ENCODE peak calls at places on chromosomes 7 and 10, in ten cellular contexts. One of them, this sample, is unnamed.
A peak's percentile ranks its signal among the peaks of the same experiment; 100 is the strongest.

GRCh38 chr10:61356342-61356741 is 96.8 kb downstream of the TMEM26 start:
- DNase-seq in fibroblast of pulmonary artery: peak; percentile 10
- DNase-seq in stimulated activated CD8-positive, alpha-beta memory T cell treated with anti-CD3 and anti-CD28 coated beads, Interleukin-7, amount 100 ng/mL, for 24 hours: no peak
- DNase-seq in D341Med: no peak
- DNase-seq in activated gamma-delta T cell treated with anti-CD3 and anti-CD28 coated beads, Interleukin-2, amount 50 U/mL, for 16 hours: no peak
- DNase-seq in AG20443: no peak
- DNase-seq in colonic mucosa: no peak
- DNase-seq in cardiac fibroblast: peak; percentile 42
- DNase-seq in aorta: no peak
- DNase-seq in HEK293T: no peak
- DNase-seq in this sample: peak; percentile 41

GRCh38 chr10:132663666-132664365 is 122.1 kb downstream of the NKX6-2 start:
- DNase-seq in fibroblast of pulmonary artery: no peak
- DNase-seq in stimulated activated CD8-positive, alpha-beta memory T cell treated with anti-CD3 and anti-CD28 coated beads, Interleukin-7, amount 100 ng/mL, for 24 hours: no peak
- DNase-seq in D341Med: no peak
- DNase-seq in activated gamma-delta T cell treated with anti-CD3 and anti-CD28 coated beads, Interleukin-2, amount 50 U/mL, for 16 hours: no peak
- DNase-seq in AG20443: no peak
- DNase-seq in colonic mucosa: no peak
- DNase-seq in cardiac fibroblast: no peak
- DNase-seq in aorta: no peak
- DNase-seq in HEK293T: no peak
- DNase-seq in this sample: no peak

GRCh38 chr7:74449809-74450397 is 3.8 kb upstream of the GTF2IRD1 start:
- DNase-seq in fibroblast of pulmonary artery: peak; percentile 68
- DNase-seq in stimulated activated CD8-positive, alpha-beta memory T cell treated with anti-CD3 and anti-CD28 coated beads, Interleukin-7, amount 100 ng/mL, for 24 hours: peak; percentile 47
- DNase-seq in D341Med: peak; percentile 80
- DNase-seq in activated gamma-delta T cell treated with anti-CD3 and anti-CD28 coated beads, Interleukin-2, amount 50 U/mL, for 16 hours: peak; percentile 56
- DNase-seq in AG20443: peak; percentile 87
- DNase-seq in colonic mucosa: peak; percentile 83
- DNase-seq in cardiac fibroblast: peak; percentile 68
- DNase-seq in aorta: peak; percentile 55
- DNase-seq in HEK293T: peak; percentile 81
- DNase-seq in this sample: peak; percentile 58

GRCh38 chr10:128087884-128088695 is 38.1 kb downstream of the MKI67 start:
- DNase-seq in fibroblast of pulmonary artery: no peak
- DNase-seq in stimulated activated CD8-positive, alpha-beta memory T cell treated with anti-CD3 and anti-CD28 coated beads, Interleukin-7, amount 100 ng/mL, for 24 hours: no peak
- DNase-seq in D341Med: peak; percentile 36
- DNase-seq in activated gamma-delta T cell treated with anti-CD3 and anti-CD28 coated beads, Interleukin-2, amount 50 U/mL, for 16 hours: no peak
- DNase-seq in AG20443: no peak
- DNase-seq in colonic mucosa: no peak
- DNase-seq in cardiac fibroblast: no peak
- DNase-seq in aorta: no peak
- DNase-seq in HEK293T: peak; percentile 45
- DNase-seq in this sample: no peak

GRCh38 chr7:81002471-81002870 is 83.6 kb upstream of the SEMA3C start:
- DNase-seq in fibroblast of pulmonary artery: no peak
- DNase-seq in stimulated activated CD8-positive, alpha-beta memory T cell treated with anti-CD3 and anti-CD28 coated beads, Interleukin-7, amount 100 ng/mL, for 24 hours: no peak
- DNase-seq in D341Med: no peak
- DNase-seq in activated gamma-delta T cell treated with anti-CD3 and anti-CD28 coated beads, Interleukin-2, amount 50 U/mL, for 16 hours: no peak
- DNase-seq in AG20443: no peak
- DNase-seq in colonic mucosa: no peak
- DNase-seq in cardiac fibroblast: no peak
- DNase-seq in aorta: no peak
- DNase-seq in HEK293T: no peak
- DNase-seq in this sample: no peak

GRCh38 chr10:131203456-131204357 is 107.8 kb downstream of the TCERG1L start:
- DNase-seq in fibroblast of pulmonary artery: no peak
- DNase-seq in stimulated activated CD8-positive, alpha-beta memory T cell treated with anti-CD3 and anti-CD28 coated beads, Interleukin-7, amount 100 ng/mL, for 24 hours: no peak
- DNase-seq in D341Med: no peak
- DNase-seq in activated gamma-delta T cell treated with anti-CD3 and anti-CD28 coated beads, Interleukin-2, amount 50 U/mL, for 16 hours: no peak
- DNase-seq in AG20443: no peak
- DNase-seq in colonic mucosa: no peak
- DNase-seq in cardiac fibroblast: no peak
- DNase-seq in aorta: no peak
- DNase-seq in HEK293T: no peak
- DNase-seq in this sample: no peak

GRCh38 chr10:78690354-78691111 is 378.2 kb upstream of the ZMIZ1 start:
- DNase-seq in fibroblast of pulmonary artery: no peak
- DNase-seq in stimulated activated CD8-positive, alpha-beta memory T cell treated with anti-CD3 and anti-CD28 coated beads, Interleukin-7, amount 100 ng/mL, for 24 hours: no peak
- DNase-seq in D341Med: no peak
- DNase-seq in activated gamma-delta T cell treated with anti-CD3 and anti-CD28 coated beads, Interleukin-2, amount 50 U/mL, for 16 hours: no peak
- DNase-seq in AG20443: no peak
- DNase-seq in colonic mucosa: no peak
- DNase-seq in cardiac fibroblast: no peak
- DNase-seq in aorta: no peak
- DNase-seq in HEK293T: no peak
- DNase-seq in this sample: no peak

GRCh38 chr10:2897619-2898508 is 169.5 kb upstream of the PFKP start:
- DNase-seq in fibroblast of pulmonary artery: peak; percentile 7
- DNase-seq in stimulated activated CD8-positive, alpha-beta memory T cell treated with anti-CD3 and anti-CD28 coated beads, Interleukin-7, amount 100 ng/mL, for 24 hours: no peak
- DNase-seq in D341Med: no peak
- DNase-seq in activated gamma-delta T cell treated with anti-CD3 and anti-CD28 coated beads, Interleukin-2, amount 50 U/mL, for 16 hours: no peak
- DNase-seq in AG20443: no peak
- DNase-seq in colonic mucosa: no peak
- DNase-seq in cardiac fibroblast: no peak
- DNase-seq in aorta: no peak
- DNase-seq in HEK293T: no peak
- DNase-seq in this sample: no peak

GRCh38 chr10:32156031-32156495 is 99.8 kb upstream of the KIF5B start:
- DNase-seq in fibroblast of pulmonary artery: no peak
- DNase-seq in stimulated activated CD8-positive, alpha-beta memory T cell treated with anti-CD3 and anti-CD28 coated beads, Interleukin-7, amount 100 ng/mL, for 24 hours: no peak
- DNase-seq in D341Med: no peak
- DNase-seq in activated gamma-delta T cell treated with anti-CD3 and anti-CD28 coated beads, Interleukin-2, amount 50 U/mL, for 16 hours: no peak
- DNase-seq in AG20443: no peak
- DNase-seq in colonic mucosa: no peak
- DNase-seq in cardiac fibroblast: no peak
- DNase-seq in aorta: no peak
- DNase-seq in HEK293T: no peak
- DNase-seq in this sample: no peak